ENCODE peak calls at places on chromosome 7, in seven cellular contexts. C, P, Q, X, Y, I and A are unnamed samples. For H3K4me1, the result is how much of the 10 kb centered on the place peaks cover.

GRCh38 chr7:132919776-132920175 is 162.1 kb downstream of the CHCHD3 start:
- DNase-seq in C (no peak), P (no peak), Q (no peak), X (no peak), Y (no peak), I (no peak), A (no peak)

GRCh38 chr7:55129409-55130078 is 110.7 kb downstream of the EGFR start:
- DNase-seq in C (no peak), P (no peak), Q (no peak), X (peak), Y (peak), I (no peak), A (no peak)

GRCh38 chr7:8226526-8226925 is 35.4 kb downstream of the ICA1 start:
- DNase-seq in C (no peak), P (no peak), Q (no peak), X (no peak), Y (no peak), I (no peak), A (no peak)

GRCh38 chr7:142873871-142874270 is 11.7 kb downstream of the TRPV6 start:
- DNase-seq in C (no peak), P (no peak), Q (no peak), X (no peak), Y (no peak), I (no peak), A (no peak)

GRCh38 chr7:6221340-6222319 is 50.8 kb downstream of the CYTH3 start:
- DNase-seq in C (no peak), P (no peak), Q (no peak), X (no peak), Y (peak), I (no peak), A (peak)

GRCh38 chr7:33444501-33444900 is 315.1 kb downstream of the BBS9 start:
- DNase-seq in C (no peak), P (no peak), Q (no peak), X (peak), Y (peak), I (no peak), A (no peak)

GRCh38 chr7:16978358-16979244 is 96.8 kb upstream of the AGR3 start:
- DNase-seq in C (no peak), P (no peak), Q (no peak), X (peak), Y (peak), I (no peak), A (no peak)

GRCh38 chr7:128701062-128701785 is 29.1 kb downstream of the GARIN1A start:
- DNase-seq in C (no peak), P (no peak), Q (no peak), X (no peak), Y (no peak), I (no peak), A (no peak)

GRCh38 chr7:127678330-127678729 is 26.3 kb downstream of the SND1 start:
- DNase-seq in C (no peak), P (no peak), Q (no peak), X (no peak), Y (no peak), I (no peak), A (no peak)

GRCh38 chr7:95205821-95206220 is 118.5 kb downstream of the PON1 start:
- DNase-seq in C (no peak), P (no peak), Q (no peak), X (peak), Y (peak), I (no peak), A (no peak)

GRCh38 chr7:80440908-80441307 is 71.0 kb downstream of the GNAT3 start:
- DNase-seq in C (no peak), P (no peak), Q (no peak), X (peak), Y (peak), I (no peak), A (no peak)

GRCh38 chr7:137772221-137772620 is 74.6 kb downstream of the DGKI start:
- DNase-seq in C (no peak), P (no peak), Q (no peak), X (no peak), Y (peak), I (no peak), A (no peak)

GRCh38 chr7:129989466-129989865 is 36.7 kb upstream of the UBE2H start:
- DNase-seq in C (peak), P (no peak), Q (no peak), X (no peak), Y (no peak), I (no peak), A (peak)

GRCh38 chr7:24609059-24609458 is 35.8 kb downstream of the PALS2 start:
- DNase-seq in C (no peak), P (no peak), Q (no peak), X (no peak), Y (no peak), I (no peak), A (no peak)

GRCh38 chr7:50718311-50718710 is 64.4 kb downstream of the GRB10 start:
- DNase-seq in C (no peak), P (no peak), Q (no peak), X (no peak), Y (no peak), I (no peak), A (no peak)
- H3K4me1 ChIP-seq in C (under half), P (under half), Q (half or more), X (under half), Y (under half), I (under half), A (under half)

GRCh38 chr7:68700414-68700813 is 897.9 kb upstream of the AUTS2 start:
- DNase-seq in C (no peak), P (no peak), Q (no peak), X (peak), Y (peak), I (no peak), A (no peak)

GRCh38 chr7:68697821-68698280 is 900.4 kb upstream of the AUTS2 start:
- DNase-seq in C (no peak), P (no peak), Q (no peak), X (no peak), Y (peak), I (no peak), A (no peak)

GRCh38 chr7:68694656-68695055 is 903.6 kb upstream of the AUTS2 start:
- DNase-seq in C (no peak), P (no peak), Q (no peak), X (no peak), Y (no peak), I (no peak), A (no peak)

GRCh38 chr7:68699090-68699711 is 899.1 kb upstream of the AUTS2 start:
- DNase-seq in C (no peak), P (no peak), Q (no peak), X (peak), Y (peak), I (no peak), A (no peak)
- H3K27ac ChIP-seq in C (no peak), P (no peak), Q (no peak), X (peak), Y (peak), I (no peak), A (no peak)

DNA sequence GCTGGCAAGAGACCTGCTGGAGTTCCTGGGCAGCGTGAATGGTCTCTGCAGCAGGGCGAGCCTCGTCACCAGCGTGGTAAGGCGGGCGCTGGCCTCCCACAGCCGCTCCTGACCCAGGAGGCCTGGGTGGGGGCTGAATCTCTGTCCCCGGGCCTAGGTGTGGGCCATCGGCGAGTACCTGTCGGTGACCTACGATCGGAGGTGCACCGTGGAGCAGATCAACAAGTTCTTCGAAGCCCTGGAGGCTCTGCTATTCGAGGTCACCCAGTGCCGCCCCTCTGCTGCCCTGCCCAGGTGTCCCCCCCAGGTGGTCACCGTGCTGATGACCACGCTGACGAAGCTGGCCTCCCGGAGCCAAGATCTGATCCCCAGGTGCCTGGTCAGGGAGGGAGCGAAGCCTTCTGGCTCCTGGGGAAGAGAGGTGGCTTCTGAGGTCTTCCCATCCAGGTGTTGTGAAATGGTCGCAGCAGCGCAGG is 15.1 kb downstream of the AP5Z1 start:
- DNase-seq in C (peak), P (peak), Q (no peak), X (no peak), Y (no peak), I (no peak), A (no peak)
- H3K4me3 ChIP-seq in C (no peak), P (no peak), Q (no peak), X (no peak), Y (no peak), I (no peak), A (no peak)

DNA sequence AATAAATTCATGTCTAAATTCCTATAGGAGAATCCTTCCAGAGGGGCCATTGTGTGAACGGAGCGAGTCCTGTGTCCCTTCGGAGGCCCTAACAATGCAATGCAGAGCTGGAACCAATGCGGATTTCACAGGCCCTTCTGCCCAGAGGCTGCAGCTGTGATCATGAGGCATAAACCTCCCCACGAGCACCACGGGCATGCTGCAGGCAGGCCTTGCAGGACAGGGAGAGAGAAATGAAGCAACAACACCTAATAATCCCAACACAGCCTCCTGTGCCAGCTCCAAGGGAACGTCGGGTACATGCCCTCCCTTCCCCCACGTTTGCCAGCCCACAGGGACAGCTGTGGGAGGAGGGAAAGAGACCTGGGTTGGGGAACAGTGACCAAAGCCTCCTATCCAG is 74.4 kb downstream of the TNS3 start:
- DNase-seq in C (no peak), P (peak), Q (no peak), X (no peak), Y (no peak), I (peak), A (no peak)
- H3K4me1 ChIP-seq in C (under half), P (under half), Q (under half), X (under half), Y (under half), I (under half), A (under half)

GRCh38 chr7:98868450-98868849 is 1.4 kb downstream of the TMEM130 start:
- DNase-seq in C (no peak), P (no peak), Q (no peak), X (no peak), Y (no peak), I (no peak), A (no peak)

GRCh38 chr7:98869374-98870070 is at the start of gene TMEM130:
- DNase-seq in C (no peak), P (peak), Q (peak), X (no peak), Y (no peak), I (peak), A (no peak)

GRCh38 chr7:98867271-98867701 is 2.5 kb downstream of the TMEM130 start:
- DNase-seq in C (no peak), P (peak), Q (peak), X (peak), Y (peak), I (no peak), A (no peak)

GRCh38 chr7:98870071-98870651 is 347 bp upstream of the TMEM130 start:
- DNase-seq in C (peak), P (peak), Q (peak), X (peak), Y (peak), I (peak), A (peak)

DNA sequence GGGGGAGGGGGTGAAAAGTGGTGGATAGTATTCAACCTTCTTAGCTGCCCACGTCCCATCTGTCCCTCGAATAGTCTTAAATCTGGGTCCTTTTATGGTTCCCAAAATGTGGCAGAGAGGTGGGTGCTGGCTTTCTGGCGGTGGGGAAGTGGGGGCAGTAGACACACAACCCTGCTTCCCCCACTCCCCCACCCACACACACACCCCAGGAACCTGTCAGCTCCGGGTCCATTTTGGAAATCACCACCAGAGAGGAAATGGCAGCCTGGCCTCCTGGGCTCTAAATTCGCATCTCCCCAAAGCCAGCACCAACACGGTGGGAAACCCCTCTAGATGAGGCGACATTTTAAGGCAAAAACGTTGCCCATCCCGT is 827 bp downstream of the TMEM130 start:
- DNase-seq in C (no peak), P (peak), Q (no peak), X (no peak), Y (no peak), I (no peak), A (no peak)
- H3K27ac ChIP-seq in C (no peak), P (no peak), Q (no peak), X (no peak), Y (no peak), I (no peak), A (no peak)

GRCh38 chr7:85567983-85568382 is 381.1 kb upstream of the SEMA3D start:
- DNase-seq in C (no peak), P (no peak), Q (no peak), X (no peak), Y (no peak), I (no peak), A (no peak)

GRCh38 chr7:85573849-85574248 is 387.0 kb upstream of the SEMA3D start:
- DNase-seq in C (no peak), P (no peak), Q (no peak), X (no peak), Y (no peak), I (no peak), A (no peak)

GRCh38 chr7:85573346-85573745 is 386.5 kb upstream of the SEMA3D start:
- DNase-seq in C (no peak), P (no peak), Q (no peak), X (no peak), Y (no peak), I (no peak), A (no peak)
- H3K4me3 ChIP-seq in C (no peak), P (no peak), Q (no peak), X (no peak), Y (no peak), I (no peak), A (no peak)

GRCh38 chr7:155204744-155205367 is 92.8 kb upstream of the INSIG1 start:
- DNase-seq in C (no peak), P (no peak), Q (no peak), X (no peak), Y (no peak), I (no peak), A (no peak)
- H3K4me1 ChIP-seq in C (under half), P (under half), Q (under half), X (under half), Y (under half), I (under half), A (under half)